ENCODE peak calls at places on chromosomes 5 and 9, in ten cellular contexts. One of them, this sample, is unnamed.

GRCh38 chr9:86079421-86080111 is 19.8 kb downstream of the GOLM1 start:
- DNase-seq in astrocyte: peak; percentile 86
- DNase-seq in BJ: no peak
- DNase-seq in heart right ventricle: no peak
- DNase-seq in right atrium auricular region: no peak
- DNase-seq in AG10803: peak; percentile 24
- DNase-seq in CD8-positive, alpha-beta T cell: no peak
- DNase-seq in gastrocnemius medialis: no peak
- DNase-seq in cardiac fibroblast: no peak
- DNase-seq in tibial artery: no peak
- DNase-seq in this sample: no peak

GRCh38 chr5:171308453-171309275 is at the start of gene TLX3:
- DNase-seq in tibial artery: no peak
- DNase-seq in gastrocnemius medialis: no peak
- DNase-seq in heart right ventricle: no peak
- DNase-seq in cardiac fibroblast: no peak
- DNase-seq in BJ: no peak
- DNase-seq in AG10803: no peak
- DNase-seq in astrocyte: no peak
- DNase-seq in right atrium auricular region: no peak
- DNase-seq in CD8-positive, alpha-beta T cell: no peak
- DNase-seq in this sample: no peak

GRCh38 chr5:134626369-134627014 is 6.1 kb downstream of the SAR1B start:
- DNase-seq in CD8-positive, alpha-beta T cell: no peak
- DNase-seq in gastrocnemius medialis: peak; percentile 20
- DNase-seq in right atrium auricular region: no peak
- DNase-seq in heart right ventricle: no peak
- DNase-seq in cardiac fibroblast: peak; percentile 81
- DNase-seq in astrocyte: no peak
- DNase-seq in tibial artery: no peak
- DNase-seq in AG10803: peak; percentile 12
- DNase-seq in BJ: no peak
- DNase-seq in this sample: no peak

GRCh38 chr5:125093776-125094175 is 347.3 kb upstream of the ZNF608 start:
- DNase-seq in AG10803: peak; percentile 85
- DNase-seq in BJ: peak; percentile 44
- DNase-seq in astrocyte: peak; percentile 90
- DNase-seq in tibial artery: no peak
- DNase-seq in heart right ventricle: no peak
- DNase-seq in CD8-positive, alpha-beta T cell: no peak
- DNase-seq in gastrocnemius medialis: no peak
- DNase-seq in right atrium auricular region: no peak
- DNase-seq in cardiac fibroblast: peak; percentile 77
- DNase-seq in this sample: peak; percentile 33

GRCh38 chr9:36148652-36149051 is 12.1 kb downstream of the GLIPR2 start:
- DNase-seq in heart right ventricle: peak; percentile 92
- DNase-seq in cardiac fibroblast: peak; percentile 98
- DNase-seq in right atrium auricular region: peak; percentile 99
- DNase-seq in BJ: peak; percentile 79
- DNase-seq in gastrocnemius medialis: peak; percentile 78
- DNase-seq in CD8-positive, alpha-beta T cell: peak; percentile 64
- DNase-seq in AG10803: peak; percentile 96
- DNase-seq in tibial artery: peak; percentile 99
- DNase-seq in astrocyte: peak; percentile 96
- DNase-seq in this sample: peak; percentile 77

GRCh38 chr5:126450388-126450787 is 27.2 kb downstream of the GRAMD2B start:
- DNase-seq in CD8-positive, alpha-beta T cell: no peak
- DNase-seq in right atrium auricular region: no peak
- DNase-seq in astrocyte: no peak
- DNase-seq in BJ: no peak
- DNase-seq in heart right ventricle: no peak
- DNase-seq in tibial artery: no peak
- DNase-seq in cardiac fibroblast: peak; percentile 17
- DNase-seq in AG10803: no peak
- DNase-seq in gastrocnemius medialis: no peak
- DNase-seq in this sample: no peak

GRCh38 chr5:142896325-142897007 is 126.3 kb downstream of the ARHGAP26 start:
- DNase-seq in heart right ventricle: no peak
- DNase-seq in CD8-positive, alpha-beta T cell: no peak
- DNase-seq in BJ: no peak
- DNase-seq in gastrocnemius medialis: no peak
- DNase-seq in right atrium auricular region: no peak
- DNase-seq in cardiac fibroblast: no peak
- DNase-seq in AG10803: no peak
- DNase-seq in tibial artery: no peak
- DNase-seq in astrocyte: no peak
- DNase-seq in this sample: no peak

GRCh38 chr5:152532714-152533113 is 127.6 kb upstream of the NMUR2 start:
- DNase-seq in gastrocnemius medialis: no peak
- DNase-seq in cardiac fibroblast: peak; percentile 65
- DNase-seq in CD8-positive, alpha-beta T cell: no peak
- DNase-seq in heart right ventricle: no peak
- DNase-seq in tibial artery: no peak
- DNase-seq in astrocyte: peak; percentile 26
- DNase-seq in right atrium auricular region: no peak
- DNase-seq in BJ: peak; percentile 9
- DNase-seq in AG10803: peak; percentile 62
- DNase-seq in this sample: peak; percentile 24

GRCh38 chr5:88677943-88678779 is 204.8 kb downstream of the MEF2C start:
- DNase-seq in AG10803: no peak
- DNase-seq in BJ: no peak
- DNase-seq in heart right ventricle: no peak
- DNase-seq in CD8-positive, alpha-beta T cell: no peak
- DNase-seq in right atrium auricular region: no peak
- DNase-seq in astrocyte: no peak
- DNase-seq in tibial artery: no peak
- DNase-seq in cardiac fibroblast: no peak
- DNase-seq in gastrocnemius medialis: no peak
- DNase-seq in this sample: no peak

GRCh38 chr9:93329632-93330286 is 121.7 kb upstream of the FAM120A start:
- DNase-seq in CD8-positive, alpha-beta T cell: no peak
- DNase-seq in AG10803: no peak
- DNase-seq in astrocyte: no peak
- DNase-seq in cardiac fibroblast: no peak
- DNase-seq in tibial artery: no peak
- DNase-seq in right atrium auricular region: no peak
- DNase-seq in gastrocnemius medialis: no peak
- DNase-seq in BJ: no peak
- DNase-seq in heart right ventricle: no peak
- DNase-seq in this sample: no peak

GRCh38 chr5:154829181-154829588 is 21.2 kb downstream of the FAXDC2 start:
- DNase-seq in right atrium auricular region: no peak
- DNase-seq in gastrocnemius medialis: no peak
- DNase-seq in astrocyte: no peak
- DNase-seq in BJ: no peak
- DNase-seq in CD8-positive, alpha-beta T cell: no peak
- DNase-seq in heart right ventricle: no peak
- DNase-seq in cardiac fibroblast: no peak
- DNase-seq in AG10803: no peak
- DNase-seq in tibial artery: no peak
- DNase-seq in this sample: no peak
- TF ChIP-seq CTCF in right atrium auricular region: no peak
- TF ChIP-seq CTCF in gastrocnemius medialis: no peak
- TF ChIP-seq CTCF in astrocyte: no peak
- TF ChIP-seq CTCF in BJ: no peak
- TF ChIP-seq CTCF in CD8-positive, alpha-beta T cell: no peak
- TF ChIP-seq CTCF in heart right ventricle: no peak
- TF ChIP-seq CTCF in cardiac fibroblast: no peak
- TF ChIP-seq CTCF in AG10803: no peak
- TF ChIP-seq CTCF in tibial artery: no peak
- TF ChIP-seq CTCF in this sample: no peak

GRCh38 chr9:127090341-127090985 is 32.0 kb downstream of the ANGPTL2 start:
- DNase-seq in BJ: no peak
- DNase-seq in right atrium auricular region: no peak
- DNase-seq in astrocyte: no peak
- DNase-seq in tibial artery: no peak
- DNase-seq in heart right ventricle: no peak
- DNase-seq in CD8-positive, alpha-beta T cell: no peak
- DNase-seq in AG10803: no peak
- DNase-seq in cardiac fibroblast: no peak
- DNase-seq in gastrocnemius medialis: no peak
- DNase-seq in this sample: no peak
- H3K4me3 ChIP-seq in BJ: no peak overlapping the region
- H3K4me3 ChIP-seq in right atrium auricular region: no peak overlapping the region
- H3K4me3 ChIP-seq in astrocyte: no peak overlapping the region
- H3K4me3 ChIP-seq in tibial artery: no peak overlapping the region
- H3K4me3 ChIP-seq in heart right ventricle: no peak overlapping the region
- H3K4me3 ChIP-seq in CD8-positive, alpha-beta T cell: no peak overlapping the region
- H3K4me3 ChIP-seq in AG10803: no peak overlapping the region
- H3K4me3 ChIP-seq in cardiac fibroblast: no peak overlapping the region
- H3K4me3 ChIP-seq in gastrocnemius medialis: no peak overlapping the region
- H3K4me3 ChIP-seq in this sample: no peak overlapping the region

GRCh38 chr5:115815693-115816225 is 700 bp downstream of the CDO1 start:
- DNase-seq in CD8-positive, alpha-beta T cell: no peak
- DNase-seq in cardiac fibroblast: no peak
- DNase-seq in BJ: no peak
- DNase-seq in tibial artery: peak; percentile 67
- DNase-seq in astrocyte: peak; percentile 1
- DNase-seq in heart right ventricle: peak; percentile 17
- DNase-seq in gastrocnemius medialis: no peak
- DNase-seq in right atrium auricular region: no peak
- DNase-seq in AG10803: no peak
- DNase-seq in this sample: no peak

GRCh38 chr5:115815006-115815692 is 1.3 kb downstream of the CDO1 start:
- DNase-seq in right atrium auricular region: no peak
- DNase-seq in AG10803: no peak
- DNase-seq in cardiac fibroblast: no peak
- DNase-seq in heart right ventricle: no peak
- DNase-seq in gastrocnemius medialis: no peak
- DNase-seq in tibial artery: no peak
- DNase-seq in CD8-positive, alpha-beta T cell: no peak
- DNase-seq in BJ: no peak
- DNase-seq in astrocyte: peak; percentile 51
- DNase-seq in this sample: no peak

GRCh38 chr5:115813719-115814118 is 2.7 kb downstream of the CDO1 start:
- DNase-seq in heart right ventricle: no peak
- DNase-seq in AG10803: no peak
- DNase-seq in tibial artery: no peak
- DNase-seq in BJ: no peak
- DNase-seq in right atrium auricular region: no peak
- DNase-seq in gastrocnemius medialis: no peak
- DNase-seq in CD8-positive, alpha-beta T cell: no peak
- DNase-seq in astrocyte: no peak
- DNase-seq in cardiac fibroblast: no peak
- DNase-seq in this sample: no peak

GRCh38 chr5:115818821-115819220 is 2.4 kb upstream of the CDO1 start:
- DNase-seq in BJ: no peak
- DNase-seq in tibial artery: no peak
- DNase-seq in heart right ventricle: no peak
- DNase-seq in CD8-positive, alpha-beta T cell: no peak
- DNase-seq in right atrium auricular region: no peak
- DNase-seq in gastrocnemius medialis: no peak
- DNase-seq in AG10803: no peak
- DNase-seq in cardiac fibroblast: no peak
- DNase-seq in astrocyte: no peak
- DNase-seq in this sample: no peak

DNA sequence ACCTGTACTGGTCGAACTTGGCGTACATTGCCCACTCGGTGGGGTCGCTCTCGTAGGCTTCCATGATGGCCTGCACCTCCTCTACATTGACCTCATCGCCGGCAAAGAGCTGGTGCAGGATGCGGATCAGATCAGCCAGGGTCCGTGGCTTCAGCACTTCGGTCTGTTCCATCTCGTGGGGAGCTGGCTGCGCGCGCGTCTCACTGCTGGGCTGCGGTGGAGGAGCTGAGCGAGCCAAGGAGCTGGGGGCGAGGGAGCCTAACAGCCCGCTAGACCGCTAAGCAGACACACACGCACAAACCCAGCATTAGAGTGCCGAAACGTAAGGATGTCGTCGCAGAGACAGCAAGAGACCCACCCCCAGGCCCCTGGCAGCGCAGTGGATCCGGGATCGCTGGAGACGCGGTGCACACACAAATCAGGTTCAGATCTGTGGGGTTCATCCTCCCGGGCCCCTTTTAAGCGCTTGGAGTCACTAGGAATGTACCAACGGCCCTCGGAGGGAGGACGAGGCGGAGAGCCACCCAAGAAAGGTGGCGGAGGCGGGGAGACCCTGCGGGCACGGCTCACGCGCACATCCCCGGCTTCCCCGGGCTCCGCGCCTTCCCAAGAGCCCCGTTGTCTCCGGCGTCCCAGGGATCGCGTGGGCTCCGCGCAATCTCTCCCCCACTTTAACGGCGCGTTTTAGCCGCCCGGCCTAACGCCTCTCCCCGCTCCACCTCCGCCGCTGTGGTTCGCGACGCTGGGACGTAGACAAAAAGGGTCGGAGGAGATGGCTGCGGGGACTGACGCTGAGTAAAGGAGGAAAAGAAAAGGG is at the start of gene CDO1:
- DNase-seq in tibial artery: peak; percentile 74
- DNase-seq in gastrocnemius medialis: peak; percentile 27
- DNase-seq in AG10803: peak; percentile 35
- DNase-seq in astrocyte: peak; percentile 71
- DNase-seq in CD8-positive, alpha-beta T cell: no peak
- DNase-seq in right atrium auricular region: peak; percentile 72
- DNase-seq in BJ: no peak
- DNase-seq in cardiac fibroblast: peak; percentile 54
- DNase-seq in heart right ventricle: peak; percentile 58
- DNase-seq in this sample: no peak
- TF ChIP-seq CTCF in tibial artery: no peak
- TF ChIP-seq CTCF in gastrocnemius medialis: no peak
- TF ChIP-seq CTCF in AG10803: no peak
- TF ChIP-seq CTCF in astrocyte: no peak
- TF ChIP-seq CTCF in CD8-positive, alpha-beta T cell: no peak
- TF ChIP-seq CTCF in right atrium auricular region: no peak
- TF ChIP-seq CTCF in BJ: no peak
- TF ChIP-seq CTCF in cardiac fibroblast: no peak
- TF ChIP-seq CTCF in heart right ventricle: no peak
- TF ChIP-seq CTCF in this sample: no peak

DNA sequence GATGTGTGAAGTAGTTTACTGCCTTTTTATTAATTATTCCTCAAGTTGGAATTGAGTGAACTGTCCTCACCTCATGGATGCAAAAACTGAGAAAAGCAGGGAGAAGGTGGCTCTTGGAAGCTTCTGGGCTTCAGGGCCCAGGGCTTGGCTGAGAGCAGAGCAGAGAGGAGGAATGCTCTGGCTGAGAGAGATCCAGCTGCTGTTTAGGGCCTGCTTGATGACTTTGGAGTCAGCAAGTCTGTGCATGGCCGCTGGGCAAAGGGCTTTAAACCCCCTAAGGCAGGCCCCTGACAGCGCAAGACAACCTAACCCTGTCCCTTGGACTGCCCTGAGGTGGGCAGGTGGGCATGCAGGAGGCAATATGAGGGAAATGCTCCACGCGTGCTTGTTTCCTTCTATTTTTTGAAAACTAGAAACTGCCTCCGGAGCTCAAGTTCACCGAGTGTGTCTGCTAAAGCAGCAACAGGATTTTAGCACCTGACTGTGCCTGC is 8.6 kb downstream of the STC2 start:
- DNase-seq in cardiac fibroblast: no peak
- DNase-seq in AG10803: no peak
- DNase-seq in tibial artery: no peak
- DNase-seq in gastrocnemius medialis: no peak
- DNase-seq in heart right ventricle: no peak
- DNase-seq in right atrium auricular region: no peak
- DNase-seq in BJ: no peak
- DNase-seq in CD8-positive, alpha-beta T cell: no peak
- DNase-seq in astrocyte: no peak
- DNase-seq in this sample: no peak
- H3K4me3 ChIP-seq in cardiac fibroblast: no peak overlapping the region
- H3K4me3 ChIP-seq in AG10803: no peak overlapping the region
- H3K4me3 ChIP-seq in tibial artery: no peak overlapping the region
- H3K4me3 ChIP-seq in gastrocnemius medialis: no peak overlapping the region
- H3K4me3 ChIP-seq in heart right ventricle: no peak overlapping the region
- H3K4me3 ChIP-seq in right atrium auricular region: no peak overlapping the region
- H3K4me3 ChIP-seq in BJ: no peak overlapping the region
- H3K4me3 ChIP-seq in CD8-positive, alpha-beta T cell: no peak overlapping the region
- H3K4me3 ChIP-seq in astrocyte: no peak overlapping the region
- H3K4me3 ChIP-seq in this sample: no peak overlapping the region

GRCh38 chr5:115098041-115098702 is 71.5 kb downstream of the TRIM36 start:
- DNase-seq in AG10803: peak; percentile 48
- DNase-seq in CD8-positive, alpha-beta T cell: no peak
- DNase-seq in gastrocnemius medialis: no peak
- DNase-seq in heart right ventricle: no peak
- DNase-seq in cardiac fibroblast: peak; percentile 71
- DNase-seq in tibial artery: no peak
- DNase-seq in BJ: peak; percentile 6
- DNase-seq in right atrium auricular region: no peak
- DNase-seq in astrocyte: peak; percentile 29
- DNase-seq in this sample: peak; percentile 12
- TF ChIP-seq CTCF in AG10803: peak; percentile 72
- TF ChIP-seq CTCF in CD8-positive, alpha-beta T cell: peak; percentile 55
- TF ChIP-seq CTCF in gastrocnemius medialis: no peak
- TF ChIP-seq CTCF in heart right ventricle: no peak
- TF ChIP-seq CTCF in cardiac fibroblast: peak; percentile 75
- TF ChIP-seq CTCF in tibial artery: peak; percentile 73
- TF ChIP-seq CTCF in BJ: peak; percentile 75
- TF ChIP-seq CTCF in right atrium auricular region: no peak
- TF ChIP-seq CTCF in astrocyte: peak; percentile 82
- TF ChIP-seq CTCF in this sample: peak; percentile 69